ENCODE peak calls at places on chromosomes 1 and 21, in four cellular contexts. H, F, N and Q are unnamed samples.

GRCh38 chr1:116508090-116508983 is 62.5 kb downstream of the CD58 start:
- DNase-seq in H (no peak), F (no peak), N (no peak), Q (no peak)

GRCh38 chr1:31785020-31785946 is 21.1 kb upstream of the ADGRB2 start:
- DNase-seq in H (no peak), F (no peak), N (no peak), Q (no peak)

GRCh38 chr21:21682172-21682571 is 684.0 kb downstream of the NCAM2 start:
- DNase-seq in H (peak; percentile 8), F (no peak), N (peak; percentile 24), Q (no peak)

GRCh38 chr1:246600579-246600978 is 34.3 kb downstream of the CNST start:
- DNase-seq in H (no peak), F (no peak), N (no peak), Q (no peak)

GRCh38 chr1:197391303-197392226 is 123.5 kb downstream of the CRB1 start:
- DNase-seq in H (peak; percentile 22), F (no peak), N (peak; percentile 30), Q (no peak)

GRCh38 chr21:45853703-45854342 is 127.7 kb upstream of the COL6A1 start:
- DNase-seq in H (no peak), F (no peak), N (no peak), Q (no peak)

GRCh38 chr1:29470788-29471119 is 234.4 kb downstream of the PTPRU start:
- DNase-seq in H (no peak), F (no peak), N (no peak), Q (no peak)

GRCh38 chr1:179124866-179125265 is 43.0 kb downstream of the TOR3A start:
- DNase-seq in H (peak; percentile 47), F (no peak), N (no peak), Q (no peak)

GRCh38 chr1:21758614-21759013 is 24.3 kb downstream of the USP48 start:
- DNase-seq in H (no peak), F (no peak), N (no peak), Q (no peak)

GRCh38 chr1:91555821-91556531 is 55.3 kb downstream of the CDC7 start:
- DNase-seq in H (peak; percentile 51), F (no peak), N (peak; percentile 84), Q (no peak)

GRCh38 chr1:84782881-84783280 is 92.6 kb upstream of the SSX2IP start:
- DNase-seq in H (no peak), F (no peak), N (no peak), Q (no peak)

GRCh38 chr1:202023033-202023433 is 12.6 kb downstream of the ELF3 start:
- DNase-seq in H (peak; percentile 81), F (no peak), N (no peak), Q (no peak)

GRCh38 chr21:18228060-18228739 is 16.4 kb upstream of the CHODL start:
- DNase-seq in H (no peak), F (no peak), N (no peak), Q (no peak)

GRCh38 chr1:223718850-223719249 is 6.5 kb downstream of the CAPN2 start:
- DNase-seq in H (peak; percentile 80), F (no peak), N (no peak), Q (no peak)

GRCh38 chr1:94705755-94706154 is 114.4 kb upstream of the SLC44A3 start:
- DNase-seq in H (no peak), F (no peak), N (peak; percentile 63), Q (no peak)

GRCh38 chr1:32780005-32780404 is 37.2 kb downstream of the YARS1 start:
- DNase-seq in H (no peak), F (no peak), N (no peak), Q (no peak)

GRCh38 chr1:13652238-13652637 is 47.8 kb upstream of the PRDM2 start:
- DNase-seq in H (no peak), F (no peak), N (peak; percentile 22), Q (no peak)

GRCh38 chr1:29849038-29849750 is 612.9 kb downstream of the PTPRU start:
- DNase-seq in H (peak; percentile 4), F (no peak), N (peak; percentile 34), Q (peak; percentile 55)

GRCh38 chr1:67484492-67484891 is 54.3 kb upstream of the SERBP1 start:
- DNase-seq in H (no peak), F (no peak), N (peak; percentile 38), Q (no peak)

GRCh38 chr1:228339766-228340685 is 66.6 kb downstream of the TRIM11 start:
- DNase-seq in H (no peak), F (no peak), N (no peak), Q (no peak)

GRCh38 chr1:65476327-65476726 is 55.9 kb downstream of the LEPR start:
- DNase-seq in H (no peak), F (no peak), N (no peak), Q (no peak)

GRCh38 chr1:118905671-118906070 is 82.5 kb downstream of the TBX15 start:
- DNase-seq in H (no peak), F (no peak), N (no peak), Q (no peak)

GRCh38 chr1:196144588-196144987 is 463.7 kb downstream of the KCNT2 start:
- DNase-seq in H (no peak), F (no peak), N (no peak), Q (no peak)